ENCODE peak calls at places on chromosome 12, in eight cellular contexts. P is progenitor cell of endocrine pancreas, M is mammary epithelial cell, N is mesothelial cell of epicardium, L is WERI-Rb-1, R is RWPE1, S is cardiac muscle cell, G is GM13976. E is an unnamed sample.
A peak's percentile ranks its signal among the peaks of the same experiment; 100 is the strongest.

GRCh38 chr12:90065301-90065801 is 356.7 kb upstream of the ATP2B1 start:
- DNase-seq in P (no peak), M (peak; percentile 19), N (no peak), L (peak; percentile 45), R (no peak), S (no peak), G (no peak), E (no peak)

GRCh38 chr12:132359971-132360370 is 30.6 kb upstream of the GALNT9 start:
- DNase-seq in P (no peak), M (no peak), N (no peak), L (no peak), R (no peak), S (no peak), G (no peak), E (no peak)

GRCh38 chr12:54394986-54395385 is 10.5 kb upstream of the ZNF385A start:
- DNase-seq in P (no peak), M (no peak), N (no peak), L (no peak), R (no peak), S (no peak), G (no peak), E (no peak)

GRCh38 chr12:51593539-51593938 is 2.5 kb downstream of the SCN8A start:
- DNase-seq in P (no peak), M (peak; percentile 36), N (peak; percentile 35), L (no peak), R (peak; percentile 21), S (peak; percentile 75), G (no peak), E (no peak)

GRCh38 chr12:89439946-89440345 is 84.7 kb downstream of the GALNT4 start:
- DNase-seq in P (no peak), M (peak; percentile 60), N (no peak), L (no peak), R (peak; percentile 47), S (no peak), G (no peak), E (no peak)

GRCh38 chr12:86379337-86379736 is 123.1 kb upstream of the MGAT4C start:
- DNase-seq in P (no peak), M (no peak), N (no peak), L (no peak), R (no peak), S (no peak), G (no peak), E (no peak)

GRCh38 chr12:88245905-88246304 is 103.8 kb downstream of the TMTC3 start:
- DNase-seq in P (no peak), M (no peak), N (no peak), L (no peak), R (no peak), S (no peak), G (no peak), E (no peak)

GRCh38 chr12:5565933-5566632 is 134.2 kb downstream of the NTF3 start:
- DNase-seq in P (no peak), M (no peak), N (no peak), L (no peak), R (no peak), S (no peak), G (no peak), E (no peak)

GRCh38 chr12:52473738-52474137 is at the start of gene KRT6C:
- DNase-seq in P (no peak), M (peak; percentile 79), N (no peak), L (no peak), R (no peak), S (no peak), G (no peak), E (no peak)

GRCh38 chr12:112979281-112979680 is 962 bp downstream of the OAS2 start:
- DNase-seq in P (no peak), M (peak; percentile 40), N (no peak), L (no peak), R (peak; percentile 27), S (no peak), G (peak; percentile 38), E (peak; percentile 20)

GRCh38 chr12:82593901-82594396 is 92.8 kb upstream of the TMTC2 start:
- DNase-seq in P (no peak), M (no peak), N (no peak), L (no peak), R (no peak), S (no peak), G (no peak), E (no peak)

GRCh38 chr12:67772276-67773169 is 124.0 kb downstream of the DYRK2 start:
- DNase-seq in P (no peak), M (no peak), N (no peak), L (peak; percentile 57), R (no peak), S (peak; percentile 97), G (no peak), E (no peak)

GRCh38 chr12:108881953-108882352 is 2.1 kb downstream of the DAO start:
- DNase-seq in P (no peak), M (peak; percentile 70), N (no peak), L (peak; percentile 84), R (peak; percentile 39), S (no peak), G (no peak), E (no peak)

GRCh38 chr12:120078868-120079267 is 37.7 kb downstream of the RAB35 start:
- DNase-seq in P (no peak), M (no peak), N (no peak), L (no peak), R (no peak), S (no peak), G (no peak), E (no peak)

GRCh38 chr12:56104815-56105476 is 587 bp downstream of the PA2G4 start:
- DNase-seq in P (no peak), M (no peak), N (no peak), L (no peak), R (no peak), S (peak; percentile 44), G (no peak), E (no peak)

GRCh38 chr12:1533205-1533601 is 61.2 kb downstream of the FBXL14 start:
- DNase-seq in P (no peak), M (no peak), N (no peak), L (no peak), R (no peak), S (no peak), G (peak; percentile 61), E (no peak)

GRCh38 chr12:25001311-25001710 is 52.4 kb upstream of the BCAT1 start:
- DNase-seq in P (no peak), M (no peak), N (no peak), L (no peak), R (no peak), S (no peak), G (no peak), E (no peak)
- TF ChIP-seq CTCF in P (no peak), M (no peak), N (no peak), L (no peak), R (no peak), S (no peak), G (no peak), E (no peak)

DNA sequence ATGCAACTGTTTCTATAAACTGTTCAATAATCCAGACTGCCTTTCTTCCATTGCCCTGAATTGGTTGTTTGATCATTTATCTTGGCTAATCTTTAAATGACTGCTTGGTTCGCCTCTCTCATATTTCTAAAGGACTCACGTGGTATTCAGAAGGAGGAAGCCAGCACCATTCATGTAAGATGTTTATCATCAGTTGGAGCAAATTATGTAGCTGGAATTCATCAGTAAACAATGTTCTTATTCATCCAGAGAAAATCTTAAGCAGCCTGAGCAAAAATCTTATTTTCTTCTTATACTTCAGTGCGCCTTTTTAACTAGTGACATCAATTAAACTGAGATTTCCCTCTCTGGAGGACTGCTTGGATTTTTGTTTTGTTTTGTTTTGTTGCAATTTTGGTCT is 538.7 kb upstream of the TMEM132C start:
- DNase-seq in P (no peak), M (no peak), N (no peak), L (no peak), R (no peak), S (no peak), G (no peak), E (no peak)
- TF ChIP-seq CTCF in P (no peak), M (no peak), N (no peak), L (no peak), R (no peak), S (no peak), G (no peak), E (no peak)

GRCh38 chr12:111687255-111687654 is 1.4 kb downstream of the ACAD10 start:
- DNase-seq in P (no peak), M (no peak), N (no peak), L (no peak), R (peak; percentile 31), S (no peak), G (peak; percentile 41), E (no peak)

GRCh38 chr12:111687952-111688351 is 2.1 kb downstream of the ACAD10 start:
- DNase-seq in P (no peak), M (no peak), N (no peak), L (no peak), R (no peak), S (no peak), G (no peak), E (no peak)

GRCh38 chr12:111691262-111691661 is 5.4 kb downstream of the ACAD10 start:
- DNase-seq in P (no peak), M (no peak), N (no peak), L (no peak), R (no peak), S (no peak), G (no peak), E (no peak)

GRCh38 chr12:111693818-111694217 is 8.0 kb downstream of the ACAD10 start:
- DNase-seq in P (no peak), M (no peak), N (no peak), L (no peak), R (no peak), S (no peak), G (no peak), E (no peak)

DNA sequence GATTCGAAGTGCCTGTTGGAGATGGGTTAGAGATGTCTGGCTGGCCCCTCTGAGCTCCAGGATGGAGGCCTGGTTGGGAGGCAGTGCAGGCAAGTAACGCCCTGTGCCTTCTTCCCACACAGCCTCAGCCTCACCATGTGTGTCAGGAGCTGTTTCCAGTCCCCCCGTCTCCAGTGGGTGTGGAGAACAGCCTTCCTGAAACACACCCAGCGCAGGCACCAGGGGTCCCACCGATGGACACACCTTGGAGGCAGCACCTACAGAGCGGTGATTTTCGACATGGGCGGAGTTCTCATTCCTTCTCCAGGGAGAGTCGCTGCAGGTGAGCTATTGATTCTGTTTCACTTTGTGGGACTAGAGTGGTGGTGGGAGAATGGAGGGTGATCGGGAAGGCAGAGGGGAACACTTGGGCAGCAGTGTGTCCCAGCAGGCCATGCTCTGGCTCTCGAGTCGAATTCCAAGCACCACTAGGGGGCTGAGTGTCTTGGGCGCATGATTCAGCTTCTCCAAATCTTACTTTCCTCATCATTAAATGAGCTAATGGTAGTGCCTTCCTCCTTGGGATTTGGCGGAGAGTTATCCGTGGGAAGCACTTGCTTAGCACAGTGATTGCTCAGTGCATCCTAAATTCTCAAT is 6.8 kb downstream of the ACAD10 start:
- DNase-seq in P (no peak), M (no peak), N (no peak), L (peak; percentile 13), R (no peak), S (no peak), G (peak; percentile 21), E (no peak)
- TF ChIP-seq CTCF in P (no peak), M (no peak), N (no peak), L (peak; percentile 44), R (no peak), S (peak; percentile 24), G (no peak), E (no peak)

DNA sequence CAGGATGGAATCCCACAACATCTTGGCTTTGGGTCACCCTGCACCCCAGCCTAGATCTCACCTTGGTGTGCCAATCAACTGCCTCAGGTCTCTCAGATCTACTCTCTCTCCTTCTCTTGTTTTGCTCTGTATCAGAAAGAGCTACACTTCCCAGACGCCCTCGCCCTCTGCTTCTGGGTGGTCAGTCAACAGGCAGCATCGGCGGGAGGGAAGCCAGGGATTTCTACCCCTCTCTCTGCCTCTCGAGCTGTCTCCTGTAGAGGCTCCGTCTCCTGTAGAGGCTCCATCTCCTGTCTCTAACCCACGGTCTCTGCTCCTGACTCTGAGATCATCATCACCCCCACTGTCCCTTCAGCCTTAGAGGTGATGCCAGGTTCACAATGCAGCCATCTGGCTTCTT is 151.6 kb downstream of the PIWIL1 start:
- DNase-seq in P (no peak), M (no peak), N (no peak), L (peak; percentile 30), R (no peak), S (no peak), G (no peak), E (no peak)
- TF ChIP-seq CTCF in P (no peak), M (no peak), N (no peak), L (no peak), R (no peak), S (no peak), G (no peak), E (no peak)

E was measured in natural killer cell.